ENCODE peak calls at places on chromosomes 6 and 20, in ten cellular contexts. G, T, X, S, C, V, M, A, J and Y are unnamed samples.

GRCh38 chr6:4973972-4974885 is 29.6 kb downstream of the RPP40 start:
- DNase-seq in G (peak; percentile 33), T (no peak), X (no peak), S (peak; percentile 68), C (peak; percentile 84), V (no peak), M (no peak), A (peak; percentile 65), J (no peak), Y (peak; percentile 11)

GRCh38 chr6:100664274-100665040 is 199.7 kb upstream of the SIM1 start:
- DNase-seq in G (peak; percentile 13), T (peak; percentile 15), X (no peak), S (no peak), C (no peak), V (no peak), M (peak; percentile 42), A (no peak), J (peak; percentile 28), Y (peak; percentile 6)

GRCh38 chr20:41213150-41213820 is 75.9 kb downstream of the PLCG1 start:
- DNase-seq in G (peak; percentile 39), T (no peak), X (no peak), S (no peak), C (no peak), V (no peak), M (peak; percentile 41), A (no peak), J (no peak), Y (no peak)

GRCh38 chr6:111589366-111589765 is 16.3 kb downstream of the TRAF3IP2 start:
- DNase-seq in G (peak; percentile 93), T (no peak), X (no peak), S (peak; percentile 75), C (peak; percentile 65), V (peak; percentile 91), M (peak; percentile 97), A (no peak), J (peak; percentile 37), Y (no peak)

GRCh38 chr6:157235600-157236039 is 87.7 kb downstream of the TMEM242 start:
- DNase-seq in G (peak; percentile 80), T (no peak), X (peak; percentile 35), S (peak; percentile 84), C (peak; percentile 83), V (no peak), M (peak; percentile 19), A (peak; percentile 69), J (peak; percentile 6), Y (peak; percentile 64)

GRCh38 chr20:43507150-43508080 is at the start of gene L3MBTL1:
- DNase-seq in G (peak; percentile 64), T (no peak), X (no peak), S (peak; percentile 50), C (peak; percentile 56), V (no peak), M (peak; percentile 49), A (peak; percentile 82), J (peak; percentile 26), Y (no peak)

GRCh38 chr6:13120483-13121482 is 207.6 kb downstream of the TBC1D7 start:
- DNase-seq in G (no peak), T (peak; percentile 34), X (no peak), S (no peak), C (no peak), V (no peak), M (no peak), A (no peak), J (no peak), Y (no peak)

GRCh38 chr6:126804255-126805064 is 314.0 kb upstream of the RSPO3 start:
- DNase-seq in G (peak; percentile 3), T (peak; percentile 57), X (no peak), S (no peak), C (no peak), V (no peak), M (peak; percentile 51), A (peak; percentile 25), J (peak; percentile 74), Y (no peak)

GRCh38 chr6:52522655-52523054 is 54.2 kb downstream of the TRAM2 start:
- DNase-seq in G (peak; percentile 50), T (no peak), X (no peak), S (no peak), C (no peak), V (no peak), M (peak; percentile 50), A (no peak), J (peak; percentile 19), Y (no peak)

GRCh38 chr6:835476-836160 is 142.7 kb upstream of the EXOC2 start:
- DNase-seq in G (no peak), T (no peak), X (no peak), S (no peak), C (peak; percentile 67), V (no peak), M (peak; percentile 59), A (no peak), J (peak; percentile 49), Y (peak; percentile 74)

GRCh38 chr6:82322386-82322785 is 41.2 kb upstream of the TPBG start:
- DNase-seq in G (no peak), T (no peak), X (no peak), S (no peak), C (no peak), V (no peak), M (no peak), A (no peak), J (no peak), Y (no peak)

GRCh38 chr6:163612200-163612599 is 197.7 kb downstream of the QKI start:
- DNase-seq in G (no peak), T (no peak), X (no peak), S (no peak), C (no peak), V (no peak), M (no peak), A (no peak), J (no peak), Y (no peak)

GRCh38 chr20:51480507-51481270 is 61.8 kb downstream of the NFATC2 start:
- DNase-seq in G (no peak), T (no peak), X (peak; percentile 21), S (no peak), C (no peak), V (no peak), M (no peak), A (no peak), J (no peak), Y (no peak)

GRCh38 chr6:149840345-149841075 is 23.6 kb downstream of the LRP11 start:
- DNase-seq in G (peak; percentile 71), T (peak; percentile 43), X (peak; percentile 8), S (peak; percentile 87), C (peak; percentile 90), V (peak; percentile 79), M (peak; percentile 86), A (peak; percentile 26), J (peak; percentile 91), Y (peak; percentile 35)

GRCh38 chr20:38883081-38883980 is 42.9 kb upstream of the FAM83D start:
- DNase-seq in G (peak; percentile 33), T (no peak), X (no peak), S (no peak), C (no peak), V (no peak), M (no peak), A (no peak), J (no peak), Y (peak; percentile 57)

GRCh38 chr6:130324657-130325056 is 41.2 kb upstream of the TMEM200A start:
- DNase-seq in G (no peak), T (no peak), X (no peak), S (no peak), C (no peak), V (peak; percentile 64), M (peak; percentile 23), A (no peak), J (no peak), Y (no peak)

GRCh38 chr20:13659288-13659687 is 20.6 kb upstream of the TASP1 start:
- DNase-seq in G (no peak), T (peak; percentile 29), X (no peak), S (no peak), C (no peak), V (no peak), M (no peak), A (no peak), J (no peak), Y (no peak)

GRCh38 chr20:36435799-36436541 is 105.3 kb upstream of the MYL9 start:
- DNase-seq in G (peak; percentile 57), T (peak; percentile 26), X (peak; percentile 79), S (peak; percentile 85), C (peak; percentile 89), V (no peak), M (peak; percentile 66), A (peak; percentile 75), J (peak; percentile 76), Y (no peak)

GRCh38 chr6:156828280-156828703 is 51.1 kb downstream of the ARID1B start:
- DNase-seq in G (peak; percentile 83), T (no peak), X (no peak), S (no peak), C (peak; percentile 79), V (peak; percentile 79), M (peak; percentile 91), A (no peak), J (no peak), Y (no peak)

GRCh38 chr20:56943946-56944345 is 314.8 kb downstream of the TFAP2C start:
- DNase-seq in G (no peak), T (no peak), X (no peak), S (no peak), C (no peak), V (no peak), M (no peak), A (no peak), J (no peak), Y (no peak)

GRCh38 chr6:48826318-48826595 is 636.8 kb downstream of the MMUT start:
- DNase-seq in G (no peak), T (no peak), X (no peak), S (no peak), C (no peak), V (no peak), M (no peak), A (no peak), J (no peak), Y (no peak)

GRCh38 chr20:50304501-50304856 is 113.8 kb downstream of the CEBPB start:
- DNase-seq in G (no peak), T (no peak), X (no peak), S (peak; percentile 76), C (peak; percentile 85), V (no peak), M (no peak), A (no peak), J (no peak), Y (no peak)

GRCh38 chr6:37137881-37138568 is 31.9 kb upstream of the PIM1 start:
- DNase-seq in G (peak; percentile 93), T (no peak), X (no peak), S (no peak), C (no peak), V (no peak), M (peak; percentile 64), A (peak; percentile 65), J (no peak), Y (no peak)

GRCh38 chr6:55320691-55321086 is 6.6 kb upstream of the GFRAL start:
- DNase-seq in G (no peak), T (no peak), X (no peak), S (no peak), C (no peak), V (no peak), M (no peak), A (no peak), J (no peak), Y (no peak)

GRCh38 chr6:18264338-18265098 is at the start of gene DEK:
- DNase-seq in G (peak; percentile 94), T (peak; percentile 78), X (peak; percentile 79), S (peak; percentile 90), C (peak; percentile 93), V (peak; percentile 56), M (peak; percentile 52), A (peak; percentile 92), J (peak; percentile 80), Y (peak; percentile 86)

GRCh38 chr6:32931211-32931610 is 9.6 kb downstream of the HLA-DMB start:
- DNase-seq in G (no peak), T (no peak), X (no peak), S (no peak), C (no peak), V (no peak), M (no peak), A (no peak), J (no peak), Y (no peak)

GRCh38 chr6:90885611-90886056 is 298.8 kb upstream of the MAP3K7 start:
- DNase-seq in G (peak; percentile 60), T (no peak), X (no peak), S (no peak), C (no peak), V (no peak), M (no peak), A (no peak), J (no peak), Y (no peak)

GRCh38 chr6:149031545-149032317 is 284.9 kb downstream of the UST start:
- DNase-seq in G (peak; percentile 99), T (no peak), X (no peak), S (peak; percentile 82), C (no peak), V (peak; percentile 79), M (peak; percentile 43), A (no peak), J (no peak), Y (no peak)